ENCODE peak calls at places on chromosomes 4 and X, in nine cellular contexts. E is activated B cell treated with CpG ODN at 0.5 μM for 24 hours; Q is spleen; K is stimulated activated CD4-positive, alpha-beta T cell treated with anti-CD3 and anti-CD28 coated beads, Interleukin-15, amount 100 ng/mL, for 24 hours; U is pancreas; A is naive B cell; C is GM20000; M is pons; P is MV-4-11. J is an unnamed sample.

GRCh38 chrX:39894626-39895025 is 203.1 kb downstream of the BCOR start:
- DNase-seq in E (no peak), Q (no peak), K (no peak), U (no peak), A (no peak), C (no peak), M (no peak), P (no peak), J (peak)

GRCh38 chrX:119758682-119759332 is 419 bp downstream of the SOWAHD start:
- DNase-seq in E (peak), Q (peak), K (peak), U (no peak), A (peak), C (no peak), M (no peak), P (no peak), J (no peak)

GRCh38 chr4:93828332-93828829 is at the start of gene ATOH1:
- DNase-seq in E (no peak), Q (no peak), K (peak), U (peak), A (no peak), C (no peak), M (no peak), P (no peak), J (peak)

GRCh38 chr4:7984286-7984925 is 44.7 kb upstream of the AFAP1 start:
- DNase-seq in E (no peak), Q (no peak), K (no peak), U (no peak), A (no peak), C (no peak), M (no peak), P (no peak), J (no peak)

GRCh38 chr4:12691168-12691567 is 793.0 kb downstream of the RAB28 start:
- DNase-seq in E (no peak), Q (no peak), K (no peak), U (no peak), A (no peak), C (no peak), M (no peak), P (no peak), J (no peak)

GRCh38 chr4:170025523-170026252 is 507 bp downstream of the MFAP3L start:
- DNase-seq in E (peak), Q (no peak), K (peak), U (peak), A (peak), C (no peak), M (peak), P (no peak), J (no peak)

GRCh38 chrX:95076449-95076848 is 1402.4 kb downstream of the FAM133A start:
- DNase-seq in E (no peak), Q (no peak), K (peak), U (no peak), A (no peak), C (no peak), M (no peak), P (peak), J (no peak)

GRCh38 chr4:6425911-6426310 is 46.5 kb downstream of the PPP2R2C start:
- DNase-seq in E (no peak), Q (no peak), K (no peak), U (no peak), A (no peak), C (no peak), M (no peak), P (no peak), J (no peak)

GRCh38 chrX:8284131-8284530 is 113.1 kb upstream of the VCX2 start:
- DNase-seq in E (no peak), Q (no peak), K (no peak), U (no peak), A (no peak), C (no peak), M (no peak), P (no peak), J (no peak)

GRCh38 chr4:181685911-181686310 is 557.3 kb upstream of the TENM3 start:
- DNase-seq in E (no peak), Q (no peak), K (no peak), U (no peak), A (no peak), C (no peak), M (no peak), P (no peak), J (no peak)

GRCh38 chr4:96525901-96526300 is 686.0 kb downstream of the PDHA2 start:
- DNase-seq in E (no peak), Q (no peak), K (no peak), U (no peak), A (no peak), C (no peak), M (no peak), P (no peak), J (no peak)

GRCh38 chr4:185222598-185222997 is 13.2 kb downstream of the SNX25 start:
- DNase-seq in E (no peak), Q (no peak), K (no peak), U (no peak), A (no peak), C (no peak), M (no peak), P (no peak), J (no peak)

GRCh38 chrX:52594658-52595057 is 60.0 kb downstream of the SSX7 start:
- DNase-seq in E (no peak), Q (no peak), K (no peak), U (no peak), A (no peak), C (no peak), M (no peak), P (no peak), J (no peak)

GRCh38 chr4:94758141-94758699 is 465 bp downstream of the BMPR1B start:
- DNase-seq in E (no peak), Q (peak), K (peak), U (peak), A (no peak), C (no peak), M (no peak), P (no peak), J (peak)

GRCh38 chr4:98609946-98610345 is 48.5 kb downstream of the TSPAN5 start:
- DNase-seq in E (no peak), Q (no peak), K (no peak), U (no peak), A (no peak), C (no peak), M (no peak), P (no peak), J (no peak)

GRCh38 chr4:174069848-174070330 is 213.6 kb downstream of the FBXO8 start:
- DNase-seq in E (no peak), Q (no peak), K (no peak), U (no peak), A (no peak), C (no peak), M (no peak), P (no peak), J (no peak)

GRCh38 chr4:27088491-27088890 is 227.8 kb downstream of the STIM2 start:
- DNase-seq in E (no peak), Q (no peak), K (no peak), U (no peak), A (no peak), C (no peak), M (peak), P (peak), J (no peak)

GRCh38 chr4:5378002-5378401 is 326.7 kb downstream of the STK32B start:
- DNase-seq in E (no peak), Q (no peak), K (no peak), U (no peak), A (no peak), C (no peak), M (no peak), P (no peak), J (no peak)

GRCh38 chr4:68264875-68265565 is 19.5 kb upstream of the TMPRSS11B start:
- DNase-seq in E (no peak), Q (no peak), K (no peak), U (no peak), A (no peak), C (no peak), M (no peak), P (no peak), J (no peak)

GRCh38 chr4:38004062-38004461 is 43.9 kb downstream of the PTTG2 start:
- DNase-seq in E (no peak), Q (no peak), K (no peak), U (no peak), A (no peak), C (no peak), M (no peak), P (no peak), J (no peak)

GRCh38 chr4:172830295-172830764 is 338.3 kb upstream of the GALNT7 start:
- DNase-seq in E (no peak), Q (no peak), K (no peak), U (no peak), A (no peak), C (peak), M (peak), P (no peak), J (no peak)

GRCh38 chr4:38452009-38452408 is 212.0 kb upstream of the KLF3 start:
- DNase-seq in E (no peak), Q (no peak), K (peak), U (no peak), A (no peak), C (no peak), M (no peak), P (no peak), J (no peak)

GRCh38 chr4:144989306-144989705 is 108.7 kb downstream of the ANAPC10 start:
- DNase-seq in E (no peak), Q (no peak), K (no peak), U (no peak), A (no peak), C (no peak), M (no peak), P (no peak), J (no peak)

GRCh38 chr4:173367946-173368345 is 2.8 kb upstream of the SAP30 start:
- DNase-seq in E (no peak), Q (no peak), K (no peak), U (no peak), A (no peak), C (no peak), M (peak), P (peak), J (no peak)

GRCh38 chr4:139630991-139631390 is 34.6 kb upstream of the MGST2 start:
- DNase-seq in E (no peak), Q (no peak), K (no peak), U (no peak), A (no peak), C (no peak), M (no peak), P (no peak), J (no peak)

GRCh38 chr4:170068438-170069128 is 21.2 kb downstream of the AADAT start:
- DNase-seq in E (no peak), Q (no peak), K (no peak), U (no peak), A (no peak), C (no peak), M (no peak), P (no peak), J (no peak)

GRCh38 chr4:39030726-39031125 is 1.5 kb downstream of the TMEM156 start:
- DNase-seq in E (no peak), Q (no peak), K (no peak), U (no peak), A (no peak), C (no peak), M (no peak), P (no peak), J (no peak)

GRCh38 chr4:8398347-8398746 is 42.2 kb downstream of the ACOX3 start:
- DNase-seq in E (no peak), Q (no peak), K (no peak), U (no peak), A (no peak), C (no peak), M (no peak), P (no peak), J (no peak)

GRCh38 chr4:25890653-25891485 is 23.2 kb upstream of the SMIM20 start:
- DNase-seq in E (no peak), Q (no peak), K (no peak), U (no peak), A (no peak), C (no peak), M (peak), P (no peak), J (no peak)

GRCh38 chrX:78119521-78120227 is 15.6 kb downstream of the PGK1 start:
- DNase-seq in E (no peak), Q (no peak), K (no peak), U (no peak), A (no peak), C (no peak), M (no peak), P (no peak), J (no peak)

GRCh38 chr4:15729910-15730533 is 27.2 kb downstream of the BST1 start:
- DNase-seq in E (no peak), Q (no peak), K (peak), U (no peak), A (peak), C (peak), M (peak), P (peak), J (no peak)

J was measured in upper lobe of right lung.